ENCODE peak calls at places on chromosomes 3 and 15, in eight cellular contexts. E is trophoblast cell, Z is neuronal stem cell, A is ovary, M is thyroid gland, Q is colonic mucosa, U is mesenchymal stem cell, I is tibial artery. S is an unnamed sample. For H3K4me1 and H3K36me3, the result is how much of the 10 kb centered on the place peaks cover.

GRCh38 chr3:183468424-183468823 is 40.0 kb upstream of the MCF2L2 start:
- DNase-seq in M (no peak), I (no peak), U (no peak), Z (no peak), A (no peak), E (no peak), Q (no peak), S (no peak)

GRCh38 chr15:83285284-83285978 is 967 bp upstream of the BNC1 start:
- DNase-seq in Q (no peak), I (no peak), U (no peak), E (no peak), Z (no peak), M (no peak), A (no peak), S (no peak)

GRCh38 chr3:167651820-167652219 is 1.9 kb downstream of the WDR49 start:
- DNase-seq in M (no peak), I (no peak), E (no peak), U (no peak), Z (no peak), A (no peak), Q (no peak), S (no peak)

GRCh38 chr15:66765478-66766281 is 63.6 kb downstream of the SMAD6 start:
- DNase-seq in U (peak), Z (no peak), I (peak), E (no peak), A (no peak), Q (peak), M (peak), S (no peak)

GRCh38 chr3:139574026-139574947 is 34.7 kb upstream of the RBP1 start:
- DNase-seq in A (peak), Q (peak), M (peak), E (no peak), U (no peak), Z (no peak), I (no peak), S (no peak)

GRCh38 chr15:82045179-82045891 is 483 bp downstream of the MEX3B start:
- DNase-seq in I (peak), E (peak), Z (peak), M (peak), A (peak), Q (peak), U (peak), S (peak)

GRCh38 chr15:32029409-32029861 is 880 bp upstream of the CHRNA7 start:
- DNase-seq in U (no peak), E (no peak), M (peak), Q (peak), Z (peak), I (no peak), A (peak), S (no peak)

GRCh38 chr3:17111556-17111955 is 226.8 kb downstream of the PLCL2 start:
- DNase-seq in A (no peak), Z (no peak), U (peak), Q (no peak), I (no peak), M (no peak), E (no peak), S (no peak)

GRCh38 chr15:89059006-89059405 is 29.2 kb upstream of the ABHD2 start:
- DNase-seq in Z (no peak), I (no peak), U (no peak), E (no peak), A (no peak), M (no peak), Q (no peak), S (no peak)

GRCh38 chr3:191973820-191974219 is 512.9 kb downstream of the PYDC2 start:
- DNase-seq in M (no peak), Z (no peak), U (no peak), I (no peak), E (no peak), A (no peak), Q (no peak), S (no peak)

GRCh38 chr15:94019062-94019461 is 212.3 kb upstream of the MCTP2 start:
- DNase-seq in Z (no peak), A (no peak), M (no peak), U (no peak), E (no peak), Q (no peak), I (no peak), S (no peak)

GRCh38 chr3:160003520-160004128 is 15.0 kb downstream of the IL12A start:
- DNase-seq in Q (peak), E (peak), M (peak), Z (peak), A (no peak), U (peak), I (no peak), S (peak)

GRCh38 chr3:110248666-110249065 is 823.0 kb upstream of the NECTIN3 start:
- DNase-seq in I (no peak), Z (no peak), Q (no peak), U (no peak), M (no peak), A (no peak), E (no peak), S (no peak)

GRCh38 chr3:43071313-43071893 is 34.5 kb downstream of the POMGNT2 start:
- DNase-seq in Q (no peak), I (no peak), E (no peak), Z (no peak), M (no peak), U (no peak), A (no peak), S (no peak)

GRCh38 chr3:143824675-143825074 is 23.6 kb downstream of the SLC9A9 start:
- DNase-seq in U (no peak), I (no peak), Z (no peak), A (no peak), M (no peak), Q (no peak), E (no peak), S (no peak)

GRCh38 chr3:110293660-110294059 is 778.0 kb upstream of the NECTIN3 start:
- DNase-seq in E (no peak), U (no peak), M (no peak), Q (no peak), A (no peak), Z (no peak), I (no peak), S (no peak)

GRCh38 chr3:135792174-135792573 is 173.4 kb upstream of the PPP2R3A start:
- DNase-seq in U (no peak), Z (no peak), A (no peak), E (no peak), M (no peak), Q (no peak), I (no peak), S (no peak)

GRCh38 chr3:125202197-125202596 is 10.4 kb downstream of the SLC12A8 start:
- DNase-seq in Z (no peak), E (no peak), I (no peak), M (no peak), A (no peak), U (no peak), Q (no peak), S (no peak)

GRCh38 chr3:97970929-97971460 is 1.2 kb downstream of the RIOX2 start:
- DNase-seq in Z (no peak), M (no peak), I (no peak), U (no peak), Q (no peak), A (no peak), E (no peak), S (no peak)

GRCh38 chr15:25171111-25171811 is 216.5 kb downstream of the SNRPN start:
- DNase-seq in Z (no peak), U (no peak), E (no peak), I (no peak), Q (peak), M (no peak), A (peak), S (no peak)

GRCh38 chr3:183554377-183554776 is 1.1 kb downstream of the KLHL6 start:
- DNase-seq in Z (no peak), E (no peak), Q (no peak), M (no peak), U (no peak), I (no peak), A (no peak), S (no peak)

GRCh38 chr15:29435811-29436210 is 166.2 kb upstream of the NSMCE3 start:
- DNase-seq in M (no peak), E (peak), Q (no peak), A (no peak), Z (no peak), I (no peak), U (no peak), S (no peak)

GRCh38 chr3:130425484-130425883 is 80.0 kb downstream of the COL6A5 start:
- DNase-seq in Q (no peak), M (no peak), U (no peak), A (no peak), E (no peak), I (no peak), Z (no peak), S (no peak)

GRCh38 chr3:37492977-37493471 is 318.6 kb upstream of the LRRFIP2 start:
- DNase-seq in M (no peak), Z (no peak), Q (no peak), E (no peak), I (no peak), A (no peak), U (peak), S (no peak)

GRCh38 chr15:101115887-101116680 is 135.8 kb downstream of the CHSY1 start:
- DNase-seq in I (peak), U (peak), E (no peak), Q (no peak), Z (no peak), A (peak), M (peak), S (no peak)

GRCh38 chr3:14123308-14124222 is 1.1 kb downstream of the CHCHD4 start:
- DNase-seq in I (no peak), A (no peak), Z (no peak), Q (peak), U (no peak), M (no peak), E (no peak), S (no peak)

GRCh38 chr3:102114264-102114979 is 265.1 kb downstream of the NFKBIZ start:
- DNase-seq in M (no peak), E (no peak), U (no peak), Z (no peak), I (no peak), A (no peak), Q (no peak), S (no peak)

GRCh38 chr3:142844339-142844977 is 44.4 kb downstream of the PCOLCE2 start:
- DNase-seq in A (no peak), U (peak), E (peak), Z (no peak), Q (no peak), M (no peak), I (no peak), S (no peak)

GRCh38 chr3:31573460-31573779 is 40.7 kb downstream of the STT3B start:
- DNase-seq in M (no peak), E (no peak), U (no peak), Z (no peak), A (no peak), Q (no peak), I (no peak), S (no peak)

GRCh38 chr3:113054552-113054951 is 63.8 kb downstream of the GTPBP8 start:
- DNase-seq in A (no peak), Q (no peak), Z (no peak), I (no peak), U (peak), M (no peak), E (no peak), S (no peak)

GRCh38 chr3:104530934-104531333 is 835.8 kb upstream of the ALCAM start:
- DNase-seq in U (no peak), Z (no peak), A (no peak), Q (no peak), I (no peak), M (no peak), E (no peak), S (no peak)

GRCh38 chr15:81270781-81271491 is 53.0 kb downstream of the STARD5 start:
- DNase-seq in M (no peak), A (no peak), Z (peak), E (no peak), I (no peak), U (no peak), Q (no peak), S (no peak)

GRCh38 chr3:114441386-114441785 is 147.6 kb downstream of the TIGIT start:
- DNase-seq in I (no peak), A (no peak), E (no peak), Z (no peak), M (no peak), U (no peak), Q (no peak), S (no peak)

GRCh38 chr3:66407281-66408218 is 93.3 kb downstream of the LRIG1 start:
- DNase-seq in Z (peak), A (peak), E (peak), U (peak), M (peak), I (peak), Q (peak), S (peak)

DNA sequence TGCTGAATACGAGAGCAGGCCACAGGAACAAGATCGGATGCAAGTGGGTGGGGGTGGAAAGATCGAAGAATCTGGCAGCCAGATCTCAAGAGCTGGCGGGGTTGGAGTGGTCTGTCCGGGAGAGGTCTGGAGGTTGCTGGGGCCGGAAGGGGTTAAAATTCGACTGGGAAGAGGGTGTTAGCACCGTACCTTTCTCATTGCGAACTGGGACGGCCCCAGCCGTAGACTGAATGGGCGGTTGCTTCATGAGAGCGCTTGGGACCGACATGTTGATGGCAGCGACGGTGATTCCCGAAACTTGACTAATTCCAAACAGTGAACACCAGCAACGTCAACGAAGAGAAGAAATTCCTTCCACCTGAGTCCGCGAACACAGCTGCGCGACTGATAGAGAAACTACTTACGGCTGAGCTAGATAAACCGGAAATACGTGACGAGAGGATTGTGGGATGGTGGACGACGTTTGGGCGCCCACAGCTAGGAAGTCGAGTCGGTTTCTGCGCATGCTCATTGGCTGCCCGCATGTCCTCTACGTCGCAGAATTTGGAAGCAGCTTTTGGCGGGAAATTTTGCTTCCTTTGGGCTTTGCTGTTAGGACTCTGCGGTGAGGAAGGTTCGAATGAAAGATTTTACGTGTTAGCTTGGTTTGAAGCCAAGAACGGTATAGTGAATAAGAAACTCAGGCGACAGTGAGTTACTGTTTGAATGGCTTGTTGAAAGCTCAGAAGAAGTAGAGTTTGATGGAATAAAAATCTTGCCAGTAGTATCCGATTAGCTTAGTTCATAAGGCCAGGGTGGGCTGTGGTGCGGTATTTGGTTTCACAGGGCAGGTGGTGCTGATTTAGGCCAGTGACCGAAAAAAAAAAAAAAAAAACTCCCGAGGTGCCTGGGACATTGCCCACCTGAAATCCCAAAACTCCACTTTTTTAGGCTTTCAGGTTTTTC is at the start of gene MFAP1:
- DNase-seq in E (peak), A (peak), I (peak), M (peak), U (peak), Z (peak), Q (peak), S (peak)
- H3K4me1 ChIP-seq in E (under half), A (under half), I (under half), M (under half), U (under half), Z (under half), Q (under half), S (half or more)

GRCh38 chr15:59696332-59696731 is 7.2 kb upstream of the BNIP2 start:
- DNase-seq in M (no peak), Z (no peak), E (no peak), U (no peak), I (no peak), A (no peak), Q (no peak), S (no peak)

GRCh38 chr15:59701880-59702279 is 12.8 kb upstream of the BNIP2 start:
- DNase-seq in A (no peak), I (no peak), E (no peak), Q (no peak), U (no peak), M (no peak), Z (no peak), S (no peak)

GRCh38 chr15:59702351-59702750 is 13.2 kb upstream of the BNIP2 start:
- DNase-seq in U (no peak), I (no peak), Q (no peak), Z (no peak), M (no peak), A (no peak), E (no peak), S (no peak)

GRCh38 chr15:59703979-59704796 is 15.1 kb upstream of the BNIP2 start:
- DNase-seq in Z (no peak), A (no peak), I (no peak), Q (no peak), M (no peak), U (no peak), E (no peak), S (no peak)

DNA sequence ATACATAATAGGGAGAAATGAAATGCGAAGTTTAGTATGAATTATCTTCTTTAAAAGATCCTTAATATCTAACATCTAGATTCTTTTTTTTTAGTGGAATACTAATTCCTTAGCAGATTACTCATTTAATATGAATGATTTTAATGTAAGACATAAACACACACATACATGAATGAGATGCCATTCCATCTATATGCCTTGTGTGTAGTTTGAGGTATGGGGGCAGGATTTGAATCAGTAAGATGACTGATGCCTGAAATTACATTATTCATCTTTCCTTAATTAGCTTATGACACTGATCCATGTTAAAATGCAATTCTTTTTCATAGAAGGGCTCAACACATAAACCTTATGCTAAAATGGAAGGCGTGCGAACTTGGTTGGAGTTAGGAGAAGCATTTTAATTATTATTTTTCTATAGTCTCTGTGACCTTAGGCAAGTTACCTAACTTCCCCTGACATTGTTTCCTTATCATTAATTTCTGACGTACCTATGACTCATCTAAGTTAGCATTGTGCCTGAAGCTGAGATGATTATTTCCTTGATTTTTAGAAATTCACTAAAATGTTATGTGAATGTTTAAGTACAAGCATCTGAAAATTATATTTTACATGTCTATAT is 10.8 kb upstream of the BNIP2 start:
- DNase-seq in U (no peak), Z (no peak), I (no peak), M (no peak), A (no peak), Q (no peak), E (peak), S (no peak)
- H3K27ac ChIP-seq in U (no peak), Z (no peak), I (no peak), M (no peak), A (no peak), Q (no peak), E (no peak), S (no peak)

GRCh38 chr3:53184701-53185100 is 23.7 kb downstream of the PRKCD start:
- DNase-seq in U (no peak), M (no peak), Z (no peak), E (no peak), A (no peak), I (no peak), Q (no peak), S (no peak)
- H3K36me3 ChIP-seq in U (half or more), M (half or more), Z (under half), E (under half), A (under half), I (half or more), Q (under half), S (half or more)

DNA sequence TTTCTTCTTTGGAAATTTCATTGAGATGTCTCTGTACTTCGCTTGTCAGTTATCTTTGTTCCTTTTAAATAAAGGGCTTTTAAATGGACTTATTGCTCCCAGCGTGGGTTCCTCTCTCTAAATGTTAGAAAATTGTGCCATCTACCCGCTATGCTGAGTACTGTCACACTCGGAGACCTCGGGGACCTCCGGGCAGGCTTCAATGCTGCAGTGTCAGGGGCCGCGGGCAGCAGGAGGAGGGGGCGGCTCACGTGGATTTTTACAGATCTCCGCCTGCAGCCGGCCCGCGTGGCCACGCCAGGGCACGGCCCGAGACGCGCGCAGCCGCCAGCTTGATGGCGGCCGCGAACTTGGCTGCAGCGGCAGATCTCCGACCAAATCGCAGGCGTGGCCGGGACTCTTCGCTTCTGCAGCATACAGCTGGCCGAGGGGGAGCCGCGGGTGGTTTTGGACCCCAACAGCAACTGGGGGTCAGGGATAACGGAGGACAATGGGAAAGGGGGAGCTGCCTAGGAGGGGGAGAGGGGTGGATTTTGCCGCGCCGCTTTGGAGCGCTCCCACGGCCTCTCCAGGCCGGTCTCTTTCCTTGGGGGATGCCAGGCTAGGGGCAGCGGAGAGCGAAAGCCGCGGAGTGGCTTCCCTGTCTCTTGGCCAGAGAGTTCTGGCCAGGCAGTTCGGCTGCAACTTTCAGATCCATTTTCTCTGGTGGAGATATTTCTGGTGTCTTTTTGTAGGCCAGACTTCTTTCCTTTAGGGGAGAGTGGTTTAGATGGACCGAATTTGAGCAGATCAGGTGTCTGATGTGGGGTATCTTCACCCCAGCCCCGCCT is 15.3 kb downstream of the NR2F2 start:
- DNase-seq in E (no peak), A (peak), Q (peak), Z (no peak), I (peak), U (peak), M (peak), S (no peak)
- H3K4me1 ChIP-seq in E (under half), A (under half), Q (under half), Z (half or more), I (under half), U (under half), M (under half), S (under half)

GRCh38 chr3:29488922-29489321 is 208.1 kb downstream of the RBMS3 start:
- DNase-seq in I (no peak), A (no peak), E (no peak), M (no peak), Q (no peak), U (no peak), Z (no peak), S (no peak)

GRCh38 chr3:29497282-29497681 is 216.4 kb downstream of the RBMS3 start:
- DNase-seq in Z (no peak), Q (no peak), A (no peak), I (no peak), U (no peak), M (no peak), E (no peak), S (no peak)

GRCh38 chr3:29494305-29495036 is 213.6 kb downstream of the RBMS3 start:
- DNase-seq in E (no peak), U (peak), M (no peak), Z (no peak), Q (no peak), I (no peak), A (no peak), S (no peak)

GRCh38 chr3:29493109-29493508 is 212.2 kb downstream of the RBMS3 start:
- DNase-seq in Q (peak), U (no peak), M (no peak), I (no peak), E (no peak), A (no peak), Z (no peak), S (no peak)
- H3K27ac ChIP-seq in Q (no peak), U (no peak), M (no peak), I (no peak), E (no peak), A (no peak), Z (no peak), S (no peak)

S was measured in CD4-positive, CD25-positive, alpha-beta regulatory T cell.